ENCODE peak calls at places on chromosomes 12 and 14, in six cellular contexts. D is neural crest cell, G is memory B cell, P is mammary epithelial cell, O is AG08396, W is LoVo. C is an unnamed sample.

GRCh38 chr12:100166232-100166631 is 23.6 kb upstream of the BLTP3B start:
- DNase-seq in P (no peak), O (no peak), G (no peak), D (no peak), W (no peak), C (no peak)

GRCh38 chr14:104512771-104513640 is 66.6 kb upstream of the C14orf180 start:
- DNase-seq in W (no peak), D (no peak), O (no peak), G (no peak), P (no peak), C (peak)

GRCh38 chr14:91114079-91115065 is 499 bp downstream of the DGLUCY start:
- DNase-seq in D (peak), P (peak), G (peak), W (peak), O (peak), C (peak)

GRCh38 chr12:7142057-7142644 is 12.0 kb downstream of the CLSTN3 start:
- DNase-seq in G (peak), W (peak), P (peak), O (peak), D (peak), C (peak)

GRCh38 chr12:100593490-100593889 is 20.0 kb downstream of the GAS2L3 start:
- DNase-seq in W (no peak), O (no peak), P (peak), D (no peak), G (no peak), C (no peak)

GRCh38 chr12:116698131-116698495 is 39.8 kb downstream of the SPRING1 start:
- DNase-seq in O (no peak), D (no peak), P (no peak), W (no peak), G (no peak), C (no peak)

GRCh38 chr12:40622246-40622838 is 69.9 kb upstream of the CNTN1 start:
- DNase-seq in D (peak), W (peak), P (peak), O (peak), G (peak), C (peak)

GRCh38 chr14:98966465-98967162 is 305.4 kb downstream of the BCL11B start:
- DNase-seq in G (no peak), P (peak), O (no peak), D (no peak), W (no peak), C (no peak)

GRCh38 chr12:103548622-103549601 is 38.2 kb upstream of the STAB2 start:
- DNase-seq in W (peak), O (peak), G (peak), D (peak), P (peak), C (peak)

GRCh38 chr12:62933871-62934798 is 815 bp downstream of the PPM1H start:
- DNase-seq in P (peak), G (no peak), O (peak), W (peak), D (peak), C (peak)